ENCODE peak calls at places on chromosomes 6 and 20, in five cellular contexts. P is heart right ventricle, F is tibial artery, E is aorta, C is upper lobe of right lung. A is an unnamed sample.

GRCh38 chr6:45049188-45049843 is 278.8 kb upstream of the RUNX2 start:
- DNase-seq in C (no peak), E (no peak), F (no peak), P (no peak), A (no peak)

GRCh38 chr20:47354710-47355488 is 1.6 kb downstream of the ZMYND8 start:
- DNase-seq in P (no peak), C (no peak), F (no peak), E (no peak), A (no peak)

GRCh38 chr6:163170294-163170883 is 244.1 kb upstream of the QKI start:
- DNase-seq in F (no peak), C (no peak), E (no peak), P (no peak), A (no peak)

GRCh38 chr6:150615967-150616366 is 16.3 kb downstream of the PLEKHG1 start:
- DNase-seq in C (no peak), P (no peak), F (no peak), E (no peak), A (no peak)

GRCh38 chr20:49078310-49078709 is 32.2 kb downstream of the CSE1L start:
- DNase-seq in F (no peak), P (no peak), E (no peak), C (no peak), A (no peak)

GRCh38 chr6:162699961-162700360 is 27.6 kb downstream of the PRKN start:
- DNase-seq in C (no peak), E (no peak), P (no peak), F (no peak), A (no peak)

GRCh38 chr6:80179691-80180090 is 73.2 kb downstream of the BCKDHB start:
- DNase-seq in F (no peak), E (no peak), P (no peak), C (no peak), A (no peak)

GRCh38 chr6:116369540-116370327 is 1.0 kb upstream of the DSE start:
- DNase-seq in P (no peak), C (no peak), E (no peak), F (no peak), A (no peak)

GRCh38 chr20:9294081-9294480 is 220.3 kb upstream of the LAMP5 start:
- DNase-seq in P (no peak), E (no peak), F (no peak), C (no peak), A (no peak)

GRCh38 chr20:5621305-5621704 is 128.9 kb upstream of the SHLD1 start:
- DNase-seq in E (no peak), C (no peak), P (no peak), F (no peak), A (no peak)

GRCh38 chr6:31737315-31738047 is 1.2 kb upstream of the CLIC1 start:
- DNase-seq in P (peak; percentile 23), E (no peak), C (no peak), F (no peak), A (no peak)

GRCh38 chr20:64163776-64164122 is 503 bp upstream of the MYT1 start:
- DNase-seq in C (no peak), E (no peak), P (no peak), F (no peak), A (no peak)

GRCh38 chr20:57622201-57622570 is 2.0 kb upstream of the ZBP1 start:
- DNase-seq in F (no peak), E (no peak), C (no peak), P (no peak), A (no peak)

GRCh38 chr6:151627689-151628444 is 134.1 kb downstream of the CCDC170 start:
- DNase-seq in E (no peak), C (no peak), P (no peak), F (no peak), A (no peak)

GRCh38 chr6:14921170-14921569 is 324.7 kb upstream of the JARID2 start:
- DNase-seq in P (peak; percentile 64), F (peak; percentile 68), C (peak; percentile 81), E (peak; percentile 84), A (peak; percentile 70)

GRCh38 chr6:158018370-158018771 is 36.7 kb downstream of the SYNJ2 start:
- DNase-seq in F (no peak), E (no peak), C (no peak), P (no peak), A (no peak)

GRCh38 chr20:36893801-36894200 is 17.9 kb downstream of the TLDC2 start:
- DNase-seq in E (no peak), P (no peak), C (no peak), F (no peak), A (no peak)

GRCh38 chr20:61185841-61186601 is 66.0 kb upstream of the CDH4 start:
- DNase-seq in P (no peak), E (no peak), F (no peak), C (no peak), A (no peak)

GRCh38 chr6:149750136-149750609 is 632 bp downstream of the PCMT1 start:
- DNase-seq in C (no peak), E (peak; percentile 84), P (peak; percentile 26), F (peak; percentile 32), A (peak; percentile 55)

GRCh38 chr6:169223006-169223405 is 30.6 kb downstream of the THBS2 start:
- DNase-seq in E (peak; percentile 65), F (no peak), C (no peak), P (no peak), A (no peak)

GRCh38 chr20:33663161-33664084 is 1.3 kb downstream of the C20orf144 start:
- DNase-seq in P (peak; percentile 81), C (peak; percentile 95), F (peak; percentile 67), E (peak; percentile 96), A (peak; percentile 88)

GRCh38 chr6:38906582-38906981 is 142.0 kb upstream of the GLP1R start:
- DNase-seq in F (no peak), P (no peak), C (no peak), E (no peak), A (no peak)

GRCh38 chr6:121838842-121839241 is 403.4 kb downstream of the GJA1 start:
- DNase-seq in E (no peak), F (no peak), P (peak; percentile 66), C (no peak), A (peak; percentile 48)

GRCh38 chr20:57792386-57793095 is 82.7 kb upstream of the PMEPA1 start:
- DNase-seq in C (no peak), E (peak; percentile 46), F (no peak), P (no peak), A (no peak)

GRCh38 chr6:139882977-139883728 is 508.7 kb upstream of the CITED2 start:
- DNase-seq in C (no peak), P (no peak), E (no peak), F (no peak), A (no peak)

GRCh38 chr20:4383966-4384365 is 337.7 kb upstream of the PRND start:
- DNase-seq in F (no peak), E (no peak), C (no peak), P (no peak), A (no peak)

GRCh38 chr6:89950879-89951391 is 56.7 kb downstream of the GJA10 start:
- DNase-seq in P (no peak), E (no peak), F (no peak), C (no peak), A (peak; percentile 64)

GRCh38 chr20:33474097-33474846 is 15.6 kb upstream of the CBFA2T2 start:
- DNase-seq in P (no peak), C (no peak), F (no peak), E (no peak), A (no peak)

GRCh38 chr20:18440403-18440802 is 26.4 kb downstream of the DZANK1 start:
- DNase-seq in F (no peak), P (no peak), C (no peak), E (no peak), A (no peak)

GRCh38 chr6:6942826-6943225 is 164.9 kb upstream of the RREB1 start:
- DNase-seq in C (peak; percentile 82), E (no peak), F (peak; percentile 26), P (peak; percentile 47), A (peak; percentile 74)

GRCh38 chr20:48583801-48584200 is 244.0 kb downstream of the PREX1 start:
- DNase-seq in P (no peak), E (peak; percentile 54), C (peak; percentile 21), F (no peak), A (no peak)

GRCh38 chr6:148027201-148027600 is 315.4 kb upstream of the SASH1 start:
- DNase-seq in F (no peak), E (no peak), P (no peak), C (no peak), A (no peak)

GRCh38 chr20:13396036-13396435 is 175.0 kb downstream of the ISM1 start:
- DNase-seq in E (no peak), C (no peak), F (no peak), P (no peak), A (no peak)

GRCh38 chr6:157608221-157609075 is 214.6 kb upstream of the SNX9 start:
- DNase-seq in C (no peak), F (no peak), P (no peak), E (no peak), A (no peak)

GRCh38 chr20:46073443-46073842 is 16.3 kb downstream of the NCOA5 start:
- DNase-seq in F (no peak), C (no peak), E (no peak), P (no peak), A (no peak)

GRCh38 chr6:11188161-11188915 is 44.1 kb downstream of the NEDD9 start:
- DNase-seq in F (no peak), E (no peak), P (no peak), C (no peak), A (no peak)
- H3K27ac ChIP-seq in F (no peak overlapping the region), E (no peak overlapping the region), P (no peak overlapping the region), C (no peak overlapping the region), A (no peak overlapping the region)

GRCh38 chr20:38245753-38246152 is 14.8 kb downstream of the KIAA1755 start:
- DNase-seq in C (peak; percentile 21), P (no peak), F (no peak), E (no peak), A (no peak)

GRCh38 chr20:38246357-38247165 is 14.0 kb downstream of the KIAA1755 start:
- DNase-seq in C (peak; percentile 57), P (peak; percentile 32), E (no peak), F (no peak), A (no peak)

GRCh38 chr20:38242848-38243449 is 17.6 kb downstream of the KIAA1755 start:
- DNase-seq in F (no peak), C (peak; percentile 7), P (no peak), E (no peak), A (no peak)

GRCh38 chr20:38241201-38241600 is 19.3 kb downstream of the KIAA1755 start:
- DNase-seq in F (no peak), E (peak; percentile 48), P (no peak), C (no peak), A (no peak)

DNA sequence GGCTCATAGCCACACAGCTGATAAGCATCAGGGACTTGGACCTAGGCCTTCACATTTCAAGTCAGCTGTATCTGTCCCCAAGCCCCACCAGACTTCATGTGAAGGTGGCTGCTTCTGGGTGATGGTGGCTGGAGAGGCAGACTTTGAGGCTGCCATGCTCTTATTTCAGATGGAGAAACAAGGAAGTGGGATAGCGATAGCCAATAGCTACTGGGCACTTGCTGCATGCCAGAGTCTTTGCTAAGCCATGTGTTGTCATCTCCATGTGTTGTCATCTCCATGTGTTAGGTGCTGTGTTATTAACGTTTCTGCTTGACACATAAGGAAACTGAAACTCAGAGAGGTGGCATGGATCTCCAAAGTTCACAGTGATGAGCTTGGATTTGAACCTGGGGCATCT is 16.9 kb downstream of the KIAA1755 start:
- DNase-seq in E (no peak), P (no peak), F (no peak), C (no peak), A (no peak)
- H3K4me3 ChIP-seq in E (no peak overlapping the region), P (no peak overlapping the region), F (no peak overlapping the region), C (no peak overlapping the region), A (no peak overlapping the region)

GRCh38 chr20:14959506-14960493 is 622.4 kb upstream of the FLRT3 start:
- DNase-seq in C (no peak), P (no peak), E (no peak), F (no peak), A (no peak)
- H3K27ac ChIP-seq in C (no peak overlapping the region), P (no peak overlapping the region), E (no peak overlapping the region), F (no peak overlapping the region), A (no peak overlapping the region)

GRCh38 chr20:35447082-35447789 is 8.2 kb upstream of the CEP250 start:
- DNase-seq in F (peak; percentile 80), E (peak; percentile 95), P (peak; percentile 86), C (peak; percentile 92), A (peak; percentile 84)
- H3K4me3 ChIP-seq in F (peak overlapping the region; percentile 44), E (no peak overlapping the region), P (no peak overlapping the region), C (peak overlapping the region; percentile 40), A (peak overlapping the region; percentile 36)

A was measured in heart left ventricle.